ENCODE peak calls at places on chromosomes 7 and 10, in eight cellular contexts. One of them, this sample, is unnamed. For H3K36me3, the result is how much of the 10 kb centered on the place peaks cover.

GRCh38 chr10:48231699-48232315 is 42.7 kb downstream of the FRMPD2 start:
- DNase-seq in K562: no peak
- DNase-seq in breast epithelium: no peak
- DNase-seq in spleen: no peak
- DNase-seq in HepG2: no peak
- DNase-seq in transverse colon: no peak
- DNase-seq in Peyer's patch: no peak
- DNase-seq in thyroid gland: no peak
- DNase-seq in this sample: no peak

GRCh38 chr10:124517931-124518330 is 56.3 kb downstream of the LHPP start:
- DNase-seq in HepG2: no peak
- DNase-seq in Peyer's patch: no peak
- DNase-seq in spleen: peak
- DNase-seq in K562: no peak
- DNase-seq in breast epithelium: no peak
- DNase-seq in transverse colon: no peak
- DNase-seq in thyroid gland: no peak
- DNase-seq in this sample: no peak

GRCh38 chr10:18607979-18608378 is 43.4 kb downstream of the NSUN6 start:
- DNase-seq in K562: no peak
- DNase-seq in thyroid gland: no peak
- DNase-seq in spleen: no peak
- DNase-seq in Peyer's patch: no peak
- DNase-seq in transverse colon: no peak
- DNase-seq in breast epithelium: no peak
- DNase-seq in HepG2: no peak
- DNase-seq in this sample: no peak

GRCh38 chr7:134813668-134814067 is 34.2 kb downstream of the CALD1 start:
- DNase-seq in HepG2: no peak
- DNase-seq in K562: no peak
- DNase-seq in spleen: no peak
- DNase-seq in Peyer's patch: no peak
- DNase-seq in thyroid gland: no peak
- DNase-seq in transverse colon: no peak
- DNase-seq in breast epithelium: no peak
- DNase-seq in this sample: no peak

GRCh38 chr7:14673202-14673601 is 229.3 kb downstream of the DGKB start:
- DNase-seq in spleen: no peak
- DNase-seq in HepG2: no peak
- DNase-seq in Peyer's patch: no peak
- DNase-seq in K562: no peak
- DNase-seq in breast epithelium: no peak
- DNase-seq in transverse colon: no peak
- DNase-seq in thyroid gland: no peak
- DNase-seq in this sample: no peak

GRCh38 chr10:12707461-12708185 is 293.9 kb downstream of the CCDC3 start:
- DNase-seq in breast epithelium: no peak
- DNase-seq in spleen: no peak
- DNase-seq in K562: peak
- DNase-seq in Peyer's patch: no peak
- DNase-seq in HepG2: peak
- DNase-seq in thyroid gland: peak
- DNase-seq in transverse colon: peak
- DNase-seq in this sample: peak

GRCh38 chr7:131945313-131945831 is 388.9 kb upstream of the PODXL start:
- DNase-seq in Peyer's patch: peak
- DNase-seq in transverse colon: peak
- DNase-seq in HepG2: peak
- DNase-seq in K562: peak
- DNase-seq in spleen: no peak
- DNase-seq in thyroid gland: peak
- DNase-seq in breast epithelium: no peak
- DNase-seq in this sample: peak

GRCh38 chr10:132550366-132551092 is 12.9 kb downstream of the INPP5A start:
- DNase-seq in thyroid gland: no peak
- DNase-seq in transverse colon: no peak
- DNase-seq in HepG2: no peak
- DNase-seq in breast epithelium: no peak
- DNase-seq in spleen: peak
- DNase-seq in Peyer's patch: no peak
- DNase-seq in K562: no peak
- DNase-seq in this sample: no peak

GRCh38 chr10:804787-805634 is 115.5 kb upstream of the DIP2C start:
- DNase-seq in breast epithelium: no peak
- DNase-seq in thyroid gland: no peak
- DNase-seq in spleen: peak
- DNase-seq in K562: no peak
- DNase-seq in Peyer's patch: no peak
- DNase-seq in transverse colon: no peak
- DNase-seq in HepG2: no peak
- DNase-seq in this sample: peak

GRCh38 chr10:74189999-74190421 is 39.0 kb downstream of the ADK start:
- DNase-seq in HepG2: peak
- DNase-seq in Peyer's patch: no peak
- DNase-seq in thyroid gland: peak
- DNase-seq in K562: no peak
- DNase-seq in transverse colon: peak
- DNase-seq in spleen: no peak
- DNase-seq in breast epithelium: peak
- DNase-seq in this sample: no peak

GRCh38 chr7:98034044-98035035 is 44.3 kb upstream of the OCM2 start:
- DNase-seq in transverse colon: no peak
- DNase-seq in K562: no peak
- DNase-seq in HepG2: no peak
- DNase-seq in thyroid gland: no peak
- DNase-seq in Peyer's patch: no peak
- DNase-seq in breast epithelium: peak
- DNase-seq in spleen: no peak
- DNase-seq in this sample: peak

GRCh38 chr7:158846304-158846703 is 10.1 kb upstream of the DYNC2I1 start:
- DNase-seq in transverse colon: no peak
- DNase-seq in spleen: no peak
- DNase-seq in HepG2: no peak
- DNase-seq in K562: no peak
- DNase-seq in thyroid gland: no peak
- DNase-seq in breast epithelium: no peak
- DNase-seq in Peyer's patch: no peak
- DNase-seq in this sample: no peak

GRCh38 chr7:111873963-111874693 is 311.8 kb upstream of the IMMP2L start:
- DNase-seq in transverse colon: no peak
- DNase-seq in spleen: no peak
- DNase-seq in breast epithelium: no peak
- DNase-seq in HepG2: no peak
- DNase-seq in K562: no peak
- DNase-seq in thyroid gland: no peak
- DNase-seq in Peyer's patch: no peak
- DNase-seq in this sample: no peak

GRCh38 chr7:14414274-14414986 is 425.0 kb upstream of the ETV1 start:
- DNase-seq in K562: no peak
- DNase-seq in HepG2: no peak
- DNase-seq in breast epithelium: no peak
- DNase-seq in spleen: no peak
- DNase-seq in Peyer's patch: no peak
- DNase-seq in thyroid gland: no peak
- DNase-seq in transverse colon: no peak
- DNase-seq in this sample: no peak

GRCh38 chr10:119679480-119679829 is 28.3 kb downstream of the BAG3 start:
- DNase-seq in transverse colon: no peak
- DNase-seq in breast epithelium: no peak
- DNase-seq in K562: no peak
- DNase-seq in HepG2: no peak
- DNase-seq in spleen: peak
- DNase-seq in Peyer's patch: no peak
- DNase-seq in thyroid gland: no peak
- DNase-seq in this sample: no peak

GRCh38 chr7:37643876-37644275 is 39.7 kb upstream of the GPR141 start:
- DNase-seq in breast epithelium: no peak
- DNase-seq in thyroid gland: peak
- DNase-seq in Peyer's patch: no peak
- DNase-seq in HepG2: no peak
- DNase-seq in K562: no peak
- DNase-seq in transverse colon: no peak
- DNase-seq in spleen: no peak
- DNase-seq in this sample: peak

GRCh38 chr10:34097682-34098081 is 717.4 kb downstream of the PARD3 start:
- DNase-seq in thyroid gland: no peak
- DNase-seq in transverse colon: no peak
- DNase-seq in breast epithelium: no peak
- DNase-seq in spleen: no peak
- DNase-seq in Peyer's patch: no peak
- DNase-seq in HepG2: no peak
- DNase-seq in K562: no peak
- DNase-seq in this sample: no peak
- TF ChIP-seq POLR2A in thyroid gland: no peak
- TF ChIP-seq POLR2A in transverse colon: no peak
- TF ChIP-seq POLR2A in breast epithelium: no peak
- TF ChIP-seq POLR2A in spleen: no peak
- TF ChIP-seq POLR2A in Peyer's patch: no peak
- TF ChIP-seq POLR2A in HepG2: no peak
- TF ChIP-seq POLR2A in K562: no peak
- TF ChIP-seq POLR2A in this sample: no peak

DNA sequence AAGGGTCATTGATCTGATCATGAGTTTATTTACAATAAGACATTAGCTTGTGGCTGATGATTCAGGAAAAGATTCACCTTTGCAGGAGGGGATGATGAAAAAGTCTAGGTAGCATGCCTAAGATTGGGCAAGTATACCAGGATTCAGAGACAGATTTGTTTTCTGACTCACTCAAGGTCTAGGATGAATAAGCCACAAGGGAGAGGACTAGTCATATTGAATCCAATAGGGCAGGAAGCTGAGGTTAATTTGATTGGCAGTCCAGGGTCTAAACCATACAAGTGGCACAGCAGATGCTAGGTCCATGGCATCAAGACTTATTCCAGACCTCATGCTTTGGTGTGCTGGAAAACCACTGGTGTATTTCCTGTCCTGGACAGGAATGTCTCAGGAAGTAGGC is 1133.4 kb downstream of the XPNPEP1 start:
- DNase-seq in K562: no peak
- DNase-seq in breast epithelium: no peak
- DNase-seq in thyroid gland: no peak
- DNase-seq in transverse colon: no peak
- DNase-seq in Peyer's patch: no peak
- DNase-seq in HepG2: no peak
- DNase-seq in spleen: no peak
- DNase-seq in this sample: no peak
- H3K36me3 ChIP-seq in K562: under half
- H3K36me3 ChIP-seq in breast epithelium: under half
- H3K36me3 ChIP-seq in thyroid gland: under half
- H3K36me3 ChIP-seq in transverse colon: under half
- H3K36me3 ChIP-seq in Peyer's patch: under half
- H3K36me3 ChIP-seq in HepG2: under half
- H3K36me3 ChIP-seq in spleen: under half
- H3K36me3 ChIP-seq in this sample: under half

DNA sequence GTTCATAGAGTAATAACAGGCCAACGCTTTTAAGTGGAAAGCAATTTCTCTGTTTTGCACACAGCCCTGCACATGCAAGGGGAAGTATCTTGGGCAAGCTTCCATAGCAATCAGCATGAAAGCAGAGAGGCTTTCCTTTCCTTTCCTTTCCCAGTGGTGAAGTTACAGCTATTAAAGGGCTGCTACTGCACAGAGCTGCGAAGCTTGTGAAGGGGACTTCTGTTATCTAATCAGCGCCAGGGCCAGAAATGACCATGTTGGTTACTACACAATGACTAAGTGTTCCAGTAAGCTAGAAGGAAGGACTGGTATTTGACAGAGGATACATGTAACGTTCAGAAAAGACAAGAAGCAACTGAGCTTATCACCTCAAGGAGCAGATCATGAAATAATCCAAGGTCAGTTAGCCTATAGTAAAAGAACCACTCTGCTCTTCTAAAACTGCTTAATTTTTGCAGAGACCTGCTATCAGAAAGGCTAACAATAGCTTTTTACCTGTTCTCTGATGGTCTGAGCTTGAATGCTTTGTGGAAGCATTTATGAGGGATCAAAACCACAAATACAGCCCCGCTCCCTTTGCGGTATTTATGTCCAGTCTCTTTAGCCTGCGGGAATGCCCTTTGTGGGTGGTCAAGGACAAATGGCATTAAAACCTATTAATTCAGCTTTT is 45.9 kb downstream of the SGMS1 start:
- DNase-seq in Peyer's patch: no peak
- DNase-seq in thyroid gland: peak
- DNase-seq in breast epithelium: no peak
- DNase-seq in spleen: no peak
- DNase-seq in transverse colon: peak
- DNase-seq in HepG2: no peak
- DNase-seq in K562: peak
- DNase-seq in this sample: peak
- TF ChIP-seq POLR2A in Peyer's patch: no peak
- TF ChIP-seq POLR2A in thyroid gland: no peak
- TF ChIP-seq POLR2A in breast epithelium: no peak
- TF ChIP-seq POLR2A in spleen: no peak
- TF ChIP-seq POLR2A in transverse colon: no peak
- TF ChIP-seq POLR2A in HepG2: no peak
- TF ChIP-seq POLR2A in K562: peak
- TF ChIP-seq POLR2A in this sample: no peak

GRCh38 chr7:44393238-44394111 is 68.1 kb upstream of the CAMK2B start:
- DNase-seq in Peyer's patch: no peak
- DNase-seq in K562: no peak
- DNase-seq in HepG2: no peak
- DNase-seq in spleen: no peak
- DNase-seq in transverse colon: no peak
- DNase-seq in thyroid gland: no peak
- DNase-seq in breast epithelium: no peak
- DNase-seq in this sample: peak

GRCh38 chr7:44394636-44395035 is 69.2 kb upstream of the CAMK2B start:
- DNase-seq in thyroid gland: no peak
- DNase-seq in breast epithelium: no peak
- DNase-seq in Peyer's patch: no peak
- DNase-seq in transverse colon: no peak
- DNase-seq in HepG2: no peak
- DNase-seq in K562: no peak
- DNase-seq in spleen: no peak
- DNase-seq in this sample: peak

GRCh38 chr7:44396498-44396897 is 71.1 kb upstream of the CAMK2B start:
- DNase-seq in spleen: no peak
- DNase-seq in transverse colon: no peak
- DNase-seq in thyroid gland: no peak
- DNase-seq in K562: no peak
- DNase-seq in HepG2: no peak
- DNase-seq in Peyer's patch: no peak
- DNase-seq in breast epithelium: no peak
- DNase-seq in this sample: no peak

GRCh38 chr7:44394112-44394447 is 68.7 kb upstream of the CAMK2B start:
- DNase-seq in breast epithelium: no peak
- DNase-seq in thyroid gland: no peak
- DNase-seq in K562: no peak
- DNase-seq in HepG2: no peak
- DNase-seq in Peyer's patch: no peak
- DNase-seq in transverse colon: no peak
- DNase-seq in spleen: no peak
- DNase-seq in this sample: no peak

DNA sequence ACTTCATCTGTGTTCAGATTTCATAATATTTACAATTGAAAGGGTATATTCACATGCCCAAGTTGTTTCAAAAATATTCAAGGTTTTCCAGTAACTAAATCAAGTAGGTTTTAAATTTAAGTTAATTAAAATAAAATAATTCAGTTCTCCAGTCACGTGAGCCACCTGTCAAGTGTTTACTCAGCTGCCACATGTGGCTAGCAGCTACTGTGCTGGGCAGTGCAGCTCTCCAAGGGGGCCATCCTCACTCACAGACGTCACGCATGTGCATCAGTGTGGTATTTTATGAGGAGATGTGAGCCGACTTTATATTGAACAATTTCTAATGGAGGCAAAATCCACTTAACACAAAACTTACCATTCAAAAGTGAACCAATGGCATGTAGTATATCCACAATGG is 69.7 kb upstream of the CAMK2B start:
- DNase-seq in spleen: no peak
- DNase-seq in breast epithelium: no peak
- DNase-seq in Peyer's patch: no peak
- DNase-seq in transverse colon: no peak
- DNase-seq in thyroid gland: no peak
- DNase-seq in HepG2: no peak
- DNase-seq in K562: no peak
- DNase-seq in this sample: no peak
- H3K36me3 ChIP-seq in spleen: under half
- H3K36me3 ChIP-seq in breast epithelium: under half
- H3K36me3 ChIP-seq in Peyer's patch: under half
- H3K36me3 ChIP-seq in transverse colon: under half
- H3K36me3 ChIP-seq in thyroid gland: under half
- H3K36me3 ChIP-seq in HepG2: half or more
- H3K36me3 ChIP-seq in K562: half or more
- H3K36me3 ChIP-seq in this sample: under half